ENCODE peak calls at places on chromosomes 7 and 10, in eight cellular contexts. G is heart right ventricle, J is cardiac muscle cell, H is right atrium auricular region, B is GM20000, Q is SK-N-SH, D is HFF-Myc, Y is AG04449. E is an unnamed sample.

GRCh38 chr10:126895214-126895781 is 9.9 kb upstream of the DOCK1 start:
- DNase-seq in G (no peak), J (no peak), H (no peak), B (no peak), Q (no peak), D (no peak), Y (no peak), E (no peak)

GRCh38 chr10:72567884-72568283 is 58.0 kb downstream of the MICU1 start:
- DNase-seq in G (no peak), J (peak), H (no peak), B (peak), Q (peak), D (no peak), Y (no peak), E (no peak)

GRCh38 chr7:80719261-80719660 is 80.8 kb downstream of the CD36 start:
- DNase-seq in G (no peak), J (no peak), H (no peak), B (no peak), Q (no peak), D (no peak), Y (peak), E (no peak)

GRCh38 chr10:130254168-130255061 is 118.2 kb downstream of the GLRX3 start:
- DNase-seq in G (no peak), J (no peak), H (peak), B (no peak), Q (no peak), D (no peak), Y (no peak), E (no peak)

GRCh38 chr7:121322460-121322859 is 6.3 kb upstream of the WNT16 start:
- DNase-seq in G (no peak), J (no peak), H (no peak), B (no peak), Q (no peak), D (no peak), Y (no peak), E (no peak)

GRCh38 chr10:72079356-72079755 is 9.0 kb downstream of the SPOCK2 start:
- DNase-seq in G (no peak), J (no peak), H (no peak), B (no peak), Q (peak), D (no peak), Y (no peak), E (no peak)

GRCh38 chr10:117488004-117488403 is 54.5 kb upstream of the EMX2 start:
- DNase-seq in G (no peak), J (no peak), H (no peak), B (no peak), Q (no peak), D (no peak), Y (no peak), E (no peak)

GRCh38 chr10:71708301-71708703 is 11.3 kb downstream of the C10orf105 start:
- DNase-seq in G (peak), J (peak), H (no peak), B (peak), Q (peak), D (no peak), Y (no peak), E (no peak)

GRCh38 chr10:186911-187310 is 51.7 kb downstream of the ZMYND11 start:
- DNase-seq in G (no peak), J (no peak), H (no peak), B (no peak), Q (no peak), D (no peak), Y (no peak), E (no peak)

GRCh38 chr10:190216-190615 is 55.0 kb downstream of the ZMYND11 start:
- DNase-seq in G (no peak), J (no peak), H (no peak), B (no peak), Q (no peak), D (no peak), Y (no peak), E (no peak)

GRCh38 chr10:184911-185310 is 49.7 kb downstream of the ZMYND11 start:
- DNase-seq in G (no peak), J (no peak), H (no peak), B (no peak), Q (no peak), D (no peak), Y (no peak), E (no peak)

GRCh38 chr10:191703-192518 is 56.7 kb downstream of the ZMYND11 start:
- DNase-seq in G (no peak), J (no peak), H (no peak), B (no peak), Q (no peak), D (no peak), Y (no peak), E (peak)

GRCh38 chr10:188546-188945 is 53.3 kb downstream of the ZMYND11 start:
- DNase-seq in G (no peak), J (no peak), H (no peak), B (no peak), Q (no peak), D (no peak), Y (no peak), E (no peak)
- TF ChIP-seq CTCF in G (no peak), J (no peak), H (no peak), B (no peak), Q (no peak), D (no peak), Y (no peak), E (no peak)

GRCh38 chr10:23293973-23294372 is 50.6 kb downstream of the C10orf67 start:
- DNase-seq in G (no peak), J (no peak), H (no peak), B (no peak), Q (no peak), D (no peak), Y (no peak), E (no peak)

GRCh38 chr10:23291551-23292334 is 52.9 kb downstream of the C10orf67 start:
- DNase-seq in G (no peak), J (no peak), H (no peak), B (no peak), Q (no peak), D (no peak), Y (no peak), E (no peak)

GRCh38 chr10:23293145-23293724 is 51.4 kb downstream of the C10orf67 start:
- DNase-seq in G (no peak), J (peak), H (no peak), B (peak), Q (peak), D (peak), Y (no peak), E (no peak)

GRCh38 chr10:23294638-23295247 is 49.9 kb downstream of the C10orf67 start:
- DNase-seq in G (no peak), J (peak), H (no peak), B (no peak), Q (peak), D (no peak), Y (no peak), E (no peak)
- TF ChIP-seq CTCF in G (peak), J (peak), H (peak), B (peak), Q (peak), D (peak), Y (peak), E (peak)

GRCh38 chr7:95688931-95689453 is 83.4 kb upstream of the DYNC1I1 start:
- DNase-seq in G (no peak), J (no peak), H (no peak), B (no peak), Q (no peak), D (no peak), Y (no peak), E (no peak)

GRCh38 chr7:95691464-95691863 is 80.9 kb upstream of the DYNC1I1 start:
- DNase-seq in G (no peak), J (no peak), H (no peak), B (no peak), Q (no peak), D (no peak), Y (no peak), E (no peak)

GRCh38 chr7:95687759-95688343 is 84.5 kb upstream of the DYNC1I1 start:
- DNase-seq in G (peak), J (peak), H (no peak), B (no peak), Q (no peak), D (no peak), Y (no peak), E (no peak)

GRCh38 chr7:95693551-95694333 is 78.6 kb upstream of the DYNC1I1 start:
- DNase-seq in G (no peak), J (no peak), H (no peak), B (no peak), Q (no peak), D (no peak), Y (no peak), E (no peak)

DNA sequence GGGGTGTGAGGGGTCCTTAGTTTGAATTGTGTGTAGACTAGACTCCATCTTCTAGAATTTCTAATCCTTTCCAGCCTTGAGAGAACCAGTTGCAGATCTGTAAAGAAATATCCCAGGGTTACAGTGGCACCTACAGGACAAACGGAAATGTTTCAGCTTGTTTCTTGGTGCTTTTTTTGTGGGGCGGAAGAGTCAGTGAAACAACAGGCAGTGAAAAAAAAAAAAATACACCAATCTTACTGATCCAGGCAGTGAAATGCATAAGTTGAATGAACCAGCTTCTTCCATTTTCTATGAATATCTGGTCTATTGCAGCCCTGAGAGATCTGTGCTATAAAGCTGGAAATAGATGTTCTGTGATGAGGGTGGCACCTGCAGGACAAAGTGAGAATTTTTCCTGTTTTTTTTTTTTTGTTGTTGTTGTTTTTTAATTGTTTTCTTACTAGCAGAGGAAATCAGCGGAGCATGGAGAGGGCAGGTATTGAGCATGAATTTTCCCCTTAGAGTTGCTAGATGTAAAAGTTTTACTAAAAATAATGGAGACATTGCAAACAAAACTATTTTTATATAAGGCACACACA is 81.9 kb upstream of the DYNC1I1 start:
- DNase-seq in G (peak), J (peak), H (no peak), B (peak), Q (peak), D (no peak), Y (no peak), E (no peak)
- TF ChIP-seq CTCF in G (peak), J (peak), H (peak), B (peak), Q (peak), D (peak), Y (peak), E (peak)

DNA sequence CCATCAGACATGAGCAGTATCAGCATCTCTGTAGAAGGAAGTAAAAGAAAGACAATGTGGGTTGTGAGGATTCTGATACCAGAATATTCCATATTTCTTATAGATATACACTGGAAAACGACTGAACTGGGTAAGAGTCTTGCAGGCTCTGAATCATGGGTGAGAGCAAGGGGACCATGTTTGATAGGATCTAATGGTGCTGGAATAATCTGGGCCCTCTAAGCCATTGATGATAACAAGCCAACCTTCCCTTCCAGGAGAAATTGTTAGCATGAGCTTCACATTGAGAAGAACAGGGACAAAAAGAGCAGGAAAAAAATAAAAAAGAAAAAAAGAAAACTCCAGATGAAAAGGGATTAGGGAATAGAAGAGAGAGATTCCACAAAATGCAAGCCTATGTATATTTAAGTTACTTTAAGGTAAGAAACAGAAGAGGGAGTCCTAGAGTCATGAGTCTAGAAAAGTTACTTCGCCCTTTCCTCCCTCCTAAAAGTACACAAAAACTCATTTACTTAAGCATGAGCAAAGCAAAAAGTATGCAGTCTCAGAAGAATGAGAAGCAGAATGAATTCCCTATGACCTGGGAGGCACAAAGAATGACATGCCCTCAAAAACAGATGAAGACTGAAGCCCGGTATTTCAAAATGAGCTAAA is 181.9 kb downstream of the TMEM26 start:
- DNase-seq in G (no peak), J (no peak), H (no peak), B (no peak), Q (no peak), D (peak), Y (peak), E (peak)
- TF ChIP-seq CTCF in G (no peak), J (peak), H (no peak), B (no peak), Q (peak), D (peak), Y (peak), E (peak)

GRCh38 chr7:141231018-141231792 is 157.3 kb downstream of the TMEM178B start:
- DNase-seq in G (peak), J (peak), H (no peak), B (no peak), Q (peak), D (no peak), Y (no peak), E (peak)
- TF ChIP-seq CTCF in G (peak), J (no peak), H (peak), B (peak), Q (no peak), D (no peak), Y (no peak), E (peak)

GRCh38 chr7:26399309-26399610 is 107.6 kb downstream of the SNX10 start:
- DNase-seq in G (no peak), J (peak), H (no peak), B (no peak), Q (peak), D (no peak), Y (no peak), E (no peak)
- TF ChIP-seq CTCF in G (peak), J (peak), H (no peak), B (no peak), Q (no peak), D (no peak), Y (no peak), E (no peak)

GRCh38 chr10:124092270-124093075 is 925 bp downstream of the CHST15 start:
- DNase-seq in G (peak), J (peak), H (peak), B (peak), Q (peak), D (no peak), Y (no peak), E (no peak)
- TF ChIP-seq CTCF in G (peak), J (peak), H (no peak), B (peak), Q (no peak), D (no peak), Y (no peak), E (peak)

GRCh38 chr7:111074071-111074771 is 16.7 kb upstream of the LRRN3 start:
- DNase-seq in G (no peak), J (no peak), H (no peak), B (no peak), Q (no peak), D (no peak), Y (no peak), E (no peak)

GRCh38 chr7:111074772-111075152 is 16.2 kb upstream of the LRRN3 start:
- DNase-seq in G (no peak), J (no peak), H (no peak), B (no peak), Q (no peak), D (no peak), Y (no peak), E (no peak)

GRCh38 chr7:111068618-111069017 is 22.3 kb upstream of the LRRN3 start:
- DNase-seq in G (no peak), J (no peak), H (no peak), B (no peak), Q (no peak), D (no peak), Y (no peak), E (no peak)

GRCh38 chr7:111067682-111068081 is 23.2 kb upstream of the LRRN3 start:
- DNase-seq in G (no peak), J (no peak), H (no peak), B (no peak), Q (no peak), D (no peak), Y (no peak), E (no peak)

DNA sequence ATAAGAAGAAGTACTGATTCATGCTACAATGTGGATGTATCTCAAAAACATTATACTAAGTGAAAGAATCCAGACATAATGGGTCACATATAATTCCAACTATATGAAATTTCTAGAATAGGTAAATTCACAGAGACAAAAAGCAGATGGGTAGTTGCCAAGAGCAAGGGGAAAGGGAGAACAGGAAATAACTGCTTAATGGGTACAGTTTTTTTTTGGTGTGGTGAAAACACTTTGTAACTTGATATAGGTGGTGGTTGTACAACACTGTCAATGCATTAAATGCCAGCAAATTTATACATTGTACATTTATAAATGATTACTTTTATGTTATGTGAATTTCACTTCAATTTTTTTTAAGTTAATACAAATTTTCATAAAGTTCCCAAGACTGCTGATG is 19.4 kb upstream of the LRRN3 start:
- DNase-seq in G (no peak), J (no peak), H (no peak), B (no peak), Q (no peak), D (no peak), Y (no peak), E (no peak)
- TF ChIP-seq CTCF in G (no peak), J (no peak), H (no peak), B (no peak), Q (no peak), D (no peak), Y (no peak), E (no peak)

DNA sequence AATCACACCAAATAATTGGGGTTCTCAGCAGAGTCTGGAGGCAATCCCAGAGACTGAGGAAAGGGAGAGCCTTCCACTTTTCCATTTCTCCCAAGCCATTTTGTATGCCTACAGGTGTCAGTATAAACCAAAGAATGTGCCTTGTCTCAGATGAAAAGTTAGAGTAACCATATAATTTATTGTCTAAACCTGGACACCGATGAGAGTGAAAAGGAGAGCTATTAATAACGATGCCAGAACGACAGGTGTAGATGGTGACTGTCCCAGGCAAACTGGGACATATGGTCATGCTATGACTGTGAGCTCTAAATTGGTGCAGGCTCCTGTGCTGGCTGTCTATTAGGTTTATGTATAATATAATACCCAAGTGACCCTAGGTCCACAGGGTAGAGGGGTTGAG is 219.6 kb downstream of the ARHGAP12 start:
- DNase-seq in G (no peak), J (no peak), H (no peak), B (no peak), Q (no peak), D (no peak), Y (no peak), E (no peak)
- TF ChIP-seq CTCF in G (peak), J (no peak), H (no peak), B (no peak), Q (no peak), D (no peak), Y (no peak), E (peak)

GRCh38 chr7:1842321-1843221 is 172.5 kb downstream of the ELFN1 start:
- DNase-seq in G (no peak), J (peak), H (no peak), B (no peak), Q (peak), D (no peak), Y (peak), E (no peak)
- TF ChIP-seq CTCF in G (no peak), J (no peak), H (no peak), B (no peak), Q (no peak), D (no peak), Y (peak), E (no peak)

E was measured in AG09319.